ENCODE peak calls at places on chromosomes 16 and 17, in six cellular contexts. Y, H, B, T, G and S are unnamed samples.

GRCh38 chr17:80678621-80679020 is 134.0 kb downstream of the RPTOR start:
- DNase-seq in H (no peak), G (no peak), B (peak), T (no peak), Y (no peak), S (no peak)

GRCh38 chr16:56643080-56643778 is 4.8 kb downstream of the MT1A start:
- DNase-seq in T (peak), G (peak), Y (no peak), B (peak), H (peak), S (no peak)

GRCh38 chr17:12180644-12181261 is 160.1 kb downstream of the MAP2K4 start:
- DNase-seq in G (no peak), Y (peak), H (peak), B (no peak), T (no peak), S (no peak)

GRCh38 chr17:4580291-4580690 is 4.0 kb upstream of the SMTNL2 start:
- DNase-seq in Y (no peak), B (no peak), H (no peak), G (no peak), T (no peak), S (no peak)

GRCh38 chr17:83091257-83092141 is 12.1 kb downstream of the METRNL start:
- DNase-seq in Y (no peak), G (no peak), H (no peak), B (no peak), T (no peak), S (no peak)

GRCh38 chr16:89023621-89024511 is 46.9 kb upstream of the CBFA2T3 start:
- DNase-seq in T (no peak), G (no peak), Y (no peak), H (no peak), B (no peak), S (no peak)

GRCh38 chr17:57563968-57564367 is 181.1 kb downstream of the CCDC182 start:
- DNase-seq in G (no peak), B (no peak), H (no peak), T (no peak), Y (no peak), S (no peak)

GRCh38 chr17:1280652-1281051 is 1.2 kb downstream of the TRARG1 start:
- DNase-seq in Y (no peak), G (no peak), H (no peak), T (no peak), B (no peak), S (no peak)

GRCh38 chr16:75085556-75085955 is 31.0 kb downstream of the LDHD start:
- DNase-seq in Y (no peak), T (no peak), G (no peak), H (no peak), B (no peak), S (no peak)

GRCh38 chr17:15907290-15907689 is 37.6 kb upstream of the ADORA2B start:
- DNase-seq in T (no peak), B (no peak), G (no peak), H (no peak), Y (no peak), S (no peak)

GRCh38 chr16:11507350-11507749 is 79.4 kb downstream of the LITAF start:
- DNase-seq in G (no peak), T (no peak), H (no peak), B (no peak), Y (no peak), S (no peak)

GRCh38 chr17:3543453-3543852 is 14.2 kb downstream of the TRPV3 start:
- DNase-seq in Y (no peak), T (no peak), B (no peak), H (no peak), G (no peak), S (no peak)

GRCh38 chr17:4234406-4234805 is 29.4 kb downstream of the ANKFY1 start:
- DNase-seq in H (no peak), T (no peak), G (no peak), Y (no peak), B (no peak), S (no peak)

GRCh38 chr16:35692824-35693223 is 2233.4 kb downstream of the TP53TG3F start:
- DNase-seq in Y (no peak), G (no peak), T (no peak), B (no peak), H (no peak), S (no peak)

GRCh38 chr17:74078363-74078762 is 125.1 kb upstream of the RPL38 start:
- DNase-seq in T (no peak), B (no peak), H (no peak), Y (no peak), G (no peak), S (no peak)

GRCh38 chr17:40355123-40355803 is 9.3 kb downstream of the GJD3 start:
- DNase-seq in T (peak), B (peak), G (peak), H (peak), Y (peak), S (no peak)